ENCODE peak calls at places on chromosomes 11 and 22, in eight cellular contexts. One of them, this sample, is unnamed.

GRCh38 chr11:127789887-127790286 is 789.3 kb upstream of the KIRREL3 start:
- DNase-seq in body of pancreas: peak
- DNase-seq in activated CD8-positive, alpha-beta memory T cell treated with anti-CD3 and anti-CD28 coated beads, Interleukin-2, amount 50 U/mL, for 4 hours: no peak
- DNase-seq in cardiac fibroblast: no peak
- DNase-seq in NAMALWA: peak
- DNase-seq in fibroblast of pulmonary artery: no peak
- DNase-seq in stimulated activated CD8-positive, alpha-beta memory T cell treated with anti-CD3 and anti-CD28 coated beads, Interleukin-7, amount 100 ng/mL, for 24 hours: no peak
- DNase-seq in heart left ventricle: no peak
- DNase-seq in this sample: no peak

GRCh38 chr11:65932558-65932919 is 12.7 kb upstream of the TSGA10IP start:
- DNase-seq in activated CD8-positive, alpha-beta memory T cell treated with anti-CD3 and anti-CD28 coated beads, Interleukin-2, amount 50 U/mL, for 4 hours: no peak
- DNase-seq in NAMALWA: no peak
- DNase-seq in fibroblast of pulmonary artery: peak
- DNase-seq in cardiac fibroblast: peak
- DNase-seq in heart left ventricle: no peak
- DNase-seq in body of pancreas: no peak
- DNase-seq in stimulated activated CD8-positive, alpha-beta memory T cell treated with anti-CD3 and anti-CD28 coated beads, Interleukin-7, amount 100 ng/mL, for 24 hours: no peak
- DNase-seq in this sample: no peak

GRCh38 chr11:96263361-96263763 is 79.6 kb downstream of the MAML2 start:
- DNase-seq in NAMALWA: no peak
- DNase-seq in cardiac fibroblast: peak
- DNase-seq in stimulated activated CD8-positive, alpha-beta memory T cell treated with anti-CD3 and anti-CD28 coated beads, Interleukin-7, amount 100 ng/mL, for 24 hours: no peak
- DNase-seq in heart left ventricle: no peak
- DNase-seq in activated CD8-positive, alpha-beta memory T cell treated with anti-CD3 and anti-CD28 coated beads, Interleukin-2, amount 50 U/mL, for 4 hours: no peak
- DNase-seq in fibroblast of pulmonary artery: peak
- DNase-seq in body of pancreas: no peak
- DNase-seq in this sample: no peak

GRCh38 chr22:23801886-23802377 is 15.2 kb downstream of the SMARCB1 start:
- DNase-seq in activated CD8-positive, alpha-beta memory T cell treated with anti-CD3 and anti-CD28 coated beads, Interleukin-2, amount 50 U/mL, for 4 hours: no peak
- DNase-seq in heart left ventricle: no peak
- DNase-seq in stimulated activated CD8-positive, alpha-beta memory T cell treated with anti-CD3 and anti-CD28 coated beads, Interleukin-7, amount 100 ng/mL, for 24 hours: no peak
- DNase-seq in NAMALWA: no peak
- DNase-seq in fibroblast of pulmonary artery: no peak
- DNase-seq in cardiac fibroblast: no peak
- DNase-seq in body of pancreas: no peak
- DNase-seq in this sample: no peak

GRCh38 chr11:79439893-79440450 is 858 bp downstream of the TENM4 start:
- DNase-seq in stimulated activated CD8-positive, alpha-beta memory T cell treated with anti-CD3 and anti-CD28 coated beads, Interleukin-7, amount 100 ng/mL, for 24 hours: no peak
- DNase-seq in cardiac fibroblast: no peak
- DNase-seq in activated CD8-positive, alpha-beta memory T cell treated with anti-CD3 and anti-CD28 coated beads, Interleukin-2, amount 50 U/mL, for 4 hours: no peak
- DNase-seq in body of pancreas: no peak
- DNase-seq in fibroblast of pulmonary artery: no peak
- DNase-seq in heart left ventricle: peak
- DNase-seq in NAMALWA: no peak
- DNase-seq in this sample: no peak

GRCh38 chr11:7889985-7890384 is 41.1 kb downstream of the OR10A6 start:
- DNase-seq in activated CD8-positive, alpha-beta memory T cell treated with anti-CD3 and anti-CD28 coated beads, Interleukin-2, amount 50 U/mL, for 4 hours: no peak
- DNase-seq in cardiac fibroblast: no peak
- DNase-seq in stimulated activated CD8-positive, alpha-beta memory T cell treated with anti-CD3 and anti-CD28 coated beads, Interleukin-7, amount 100 ng/mL, for 24 hours: no peak
- DNase-seq in fibroblast of pulmonary artery: no peak
- DNase-seq in body of pancreas: no peak
- DNase-seq in heart left ventricle: no peak
- DNase-seq in NAMALWA: peak
- DNase-seq in this sample: no peak

GRCh38 chr22:49489821-49490220 is 337.9 kb downstream of the BRD1 start:
- DNase-seq in activated CD8-positive, alpha-beta memory T cell treated with anti-CD3 and anti-CD28 coated beads, Interleukin-2, amount 50 U/mL, for 4 hours: no peak
- DNase-seq in stimulated activated CD8-positive, alpha-beta memory T cell treated with anti-CD3 and anti-CD28 coated beads, Interleukin-7, amount 100 ng/mL, for 24 hours: no peak
- DNase-seq in heart left ventricle: no peak
- DNase-seq in NAMALWA: no peak
- DNase-seq in cardiac fibroblast: no peak
- DNase-seq in body of pancreas: no peak
- DNase-seq in fibroblast of pulmonary artery: no peak
- DNase-seq in this sample: no peak

GRCh38 chr11:581342-581741 is 5.1 kb downstream of the PHRF1 start:
- DNase-seq in stimulated activated CD8-positive, alpha-beta memory T cell treated with anti-CD3 and anti-CD28 coated beads, Interleukin-7, amount 100 ng/mL, for 24 hours: no peak
- DNase-seq in fibroblast of pulmonary artery: no peak
- DNase-seq in NAMALWA: no peak
- DNase-seq in body of pancreas: no peak
- DNase-seq in activated CD8-positive, alpha-beta memory T cell treated with anti-CD3 and anti-CD28 coated beads, Interleukin-2, amount 50 U/mL, for 4 hours: no peak
- DNase-seq in heart left ventricle: no peak
- DNase-seq in cardiac fibroblast: no peak
- DNase-seq in this sample: no peak

GRCh38 chr11:68040121-68040956 is 1.5 kb downstream of the TCIRG1 start:
- DNase-seq in cardiac fibroblast: peak
- DNase-seq in fibroblast of pulmonary artery: peak
- DNase-seq in NAMALWA: peak
- DNase-seq in stimulated activated CD8-positive, alpha-beta memory T cell treated with anti-CD3 and anti-CD28 coated beads, Interleukin-7, amount 100 ng/mL, for 24 hours: no peak
- DNase-seq in body of pancreas: peak
- DNase-seq in activated CD8-positive, alpha-beta memory T cell treated with anti-CD3 and anti-CD28 coated beads, Interleukin-2, amount 50 U/mL, for 4 hours: peak
- DNase-seq in heart left ventricle: peak
- DNase-seq in this sample: peak

GRCh38 chr22:36010913-36011312 is 17.7 kb downstream of the RBFOX2 start:
- DNase-seq in fibroblast of pulmonary artery: peak
- DNase-seq in activated CD8-positive, alpha-beta memory T cell treated with anti-CD3 and anti-CD28 coated beads, Interleukin-2, amount 50 U/mL, for 4 hours: no peak
- DNase-seq in heart left ventricle: no peak
- DNase-seq in body of pancreas: no peak
- DNase-seq in cardiac fibroblast: peak
- DNase-seq in stimulated activated CD8-positive, alpha-beta memory T cell treated with anti-CD3 and anti-CD28 coated beads, Interleukin-7, amount 100 ng/mL, for 24 hours: no peak
- DNase-seq in NAMALWA: no peak
- DNase-seq in this sample: no peak

GRCh38 chr11:2517016-2517385 is 72.2 kb downstream of the KCNQ1 start:
- DNase-seq in cardiac fibroblast: no peak
- DNase-seq in body of pancreas: peak
- DNase-seq in heart left ventricle: peak
- DNase-seq in fibroblast of pulmonary artery: no peak
- DNase-seq in activated CD8-positive, alpha-beta memory T cell treated with anti-CD3 and anti-CD28 coated beads, Interleukin-2, amount 50 U/mL, for 4 hours: peak
- DNase-seq in stimulated activated CD8-positive, alpha-beta memory T cell treated with anti-CD3 and anti-CD28 coated beads, Interleukin-7, amount 100 ng/mL, for 24 hours: no peak
- DNase-seq in NAMALWA: no peak
- DNase-seq in this sample: peak

GRCh38 chr22:41915035-41915782 is at the start of gene SHISA8:
- DNase-seq in fibroblast of pulmonary artery: peak
- DNase-seq in heart left ventricle: no peak
- DNase-seq in body of pancreas: peak
- DNase-seq in cardiac fibroblast: peak
- DNase-seq in activated CD8-positive, alpha-beta memory T cell treated with anti-CD3 and anti-CD28 coated beads, Interleukin-2, amount 50 U/mL, for 4 hours: peak
- DNase-seq in NAMALWA: no peak
- DNase-seq in stimulated activated CD8-positive, alpha-beta memory T cell treated with anti-CD3 and anti-CD28 coated beads, Interleukin-7, amount 100 ng/mL, for 24 hours: no peak
- DNase-seq in this sample: no peak

GRCh38 chr22:38132136-38132535 is 21.7 kb upstream of the BAIAP2L2 start:
- DNase-seq in heart left ventricle: no peak
- DNase-seq in body of pancreas: no peak
- DNase-seq in stimulated activated CD8-positive, alpha-beta memory T cell treated with anti-CD3 and anti-CD28 coated beads, Interleukin-7, amount 100 ng/mL, for 24 hours: no peak
- DNase-seq in NAMALWA: no peak
- DNase-seq in cardiac fibroblast: no peak
- DNase-seq in fibroblast of pulmonary artery: no peak
- DNase-seq in activated CD8-positive, alpha-beta memory T cell treated with anti-CD3 and anti-CD28 coated beads, Interleukin-2, amount 50 U/mL, for 4 hours: no peak
- DNase-seq in this sample: no peak

GRCh38 chr11:2944953-2945756 is 15.9 kb upstream of the PHLDA2 start:
- DNase-seq in body of pancreas: peak
- DNase-seq in heart left ventricle: peak
- DNase-seq in NAMALWA: no peak
- DNase-seq in fibroblast of pulmonary artery: peak
- DNase-seq in stimulated activated CD8-positive, alpha-beta memory T cell treated with anti-CD3 and anti-CD28 coated beads, Interleukin-7, amount 100 ng/mL, for 24 hours: no peak
- DNase-seq in cardiac fibroblast: peak
- DNase-seq in activated CD8-positive, alpha-beta memory T cell treated with anti-CD3 and anti-CD28 coated beads, Interleukin-2, amount 50 U/mL, for 4 hours: no peak
- DNase-seq in this sample: peak

GRCh38 chr22:26535499-26535898 is 23.2 kb upstream of the TFIP11 start:
- DNase-seq in stimulated activated CD8-positive, alpha-beta memory T cell treated with anti-CD3 and anti-CD28 coated beads, Interleukin-7, amount 100 ng/mL, for 24 hours: no peak
- DNase-seq in activated CD8-positive, alpha-beta memory T cell treated with anti-CD3 and anti-CD28 coated beads, Interleukin-2, amount 50 U/mL, for 4 hours: no peak
- DNase-seq in body of pancreas: no peak
- DNase-seq in heart left ventricle: no peak
- DNase-seq in NAMALWA: peak
- DNase-seq in cardiac fibroblast: no peak
- DNase-seq in fibroblast of pulmonary artery: no peak
- DNase-seq in this sample: no peak

GRCh38 chr11:3637201-3637600 is 4.6 kb downstream of the ART5 start:
- DNase-seq in cardiac fibroblast: no peak
- DNase-seq in fibroblast of pulmonary artery: no peak
- DNase-seq in body of pancreas: no peak
- DNase-seq in NAMALWA: no peak
- DNase-seq in activated CD8-positive, alpha-beta memory T cell treated with anti-CD3 and anti-CD28 coated beads, Interleukin-2, amount 50 U/mL, for 4 hours: no peak
- DNase-seq in stimulated activated CD8-positive, alpha-beta memory T cell treated with anti-CD3 and anti-CD28 coated beads, Interleukin-7, amount 100 ng/mL, for 24 hours: no peak
- DNase-seq in heart left ventricle: no peak
- DNase-seq in this sample: no peak

GRCh38 chr11:71470956-71471355 is 18.0 kb downstream of the NADSYN1 start:
- DNase-seq in NAMALWA: no peak
- DNase-seq in stimulated activated CD8-positive, alpha-beta memory T cell treated with anti-CD3 and anti-CD28 coated beads, Interleukin-7, amount 100 ng/mL, for 24 hours: no peak
- DNase-seq in cardiac fibroblast: no peak
- DNase-seq in activated CD8-positive, alpha-beta memory T cell treated with anti-CD3 and anti-CD28 coated beads, Interleukin-2, amount 50 U/mL, for 4 hours: no peak
- DNase-seq in heart left ventricle: no peak
- DNase-seq in fibroblast of pulmonary artery: no peak
- DNase-seq in body of pancreas: no peak
- DNase-seq in this sample: no peak

GRCh38 chr11:79594839-79595238 is 154.0 kb upstream of the TENM4 start:
- DNase-seq in cardiac fibroblast: no peak
- DNase-seq in heart left ventricle: no peak
- DNase-seq in body of pancreas: no peak
- DNase-seq in fibroblast of pulmonary artery: no peak
- DNase-seq in stimulated activated CD8-positive, alpha-beta memory T cell treated with anti-CD3 and anti-CD28 coated beads, Interleukin-7, amount 100 ng/mL, for 24 hours: no peak
- DNase-seq in activated CD8-positive, alpha-beta memory T cell treated with anti-CD3 and anti-CD28 coated beads, Interleukin-2, amount 50 U/mL, for 4 hours: no peak
- DNase-seq in NAMALWA: no peak
- DNase-seq in this sample: no peak

GRCh38 chr11:19790831-19791552 is 78.4 kb downstream of the NAV2 start:
- DNase-seq in heart left ventricle: no peak
- DNase-seq in activated CD8-positive, alpha-beta memory T cell treated with anti-CD3 and anti-CD28 coated beads, Interleukin-2, amount 50 U/mL, for 4 hours: no peak
- DNase-seq in body of pancreas: peak
- DNase-seq in cardiac fibroblast: no peak
- DNase-seq in stimulated activated CD8-positive, alpha-beta memory T cell treated with anti-CD3 and anti-CD28 coated beads, Interleukin-7, amount 100 ng/mL, for 24 hours: no peak
- DNase-seq in NAMALWA: peak
- DNase-seq in fibroblast of pulmonary artery: no peak
- DNase-seq in this sample: no peak

GRCh38 chr11:71256080-71256479 is 3.7 kb upstream of the SHANK2 start:
- DNase-seq in NAMALWA: no peak
- DNase-seq in cardiac fibroblast: no peak
- DNase-seq in heart left ventricle: no peak
- DNase-seq in fibroblast of pulmonary artery: no peak
- DNase-seq in body of pancreas: no peak
- DNase-seq in stimulated activated CD8-positive, alpha-beta memory T cell treated with anti-CD3 and anti-CD28 coated beads, Interleukin-7, amount 100 ng/mL, for 24 hours: no peak
- DNase-seq in activated CD8-positive, alpha-beta memory T cell treated with anti-CD3 and anti-CD28 coated beads, Interleukin-2, amount 50 U/mL, for 4 hours: no peak
- DNase-seq in this sample: no peak

GRCh38 chr11:64360403-64360980 is 1.5 kb downstream of the RPS6KA4 start:
- DNase-seq in fibroblast of pulmonary artery: no peak
- DNase-seq in heart left ventricle: no peak
- DNase-seq in stimulated activated CD8-positive, alpha-beta memory T cell treated with anti-CD3 and anti-CD28 coated beads, Interleukin-7, amount 100 ng/mL, for 24 hours: no peak
- DNase-seq in body of pancreas: no peak
- DNase-seq in NAMALWA: no peak
- DNase-seq in cardiac fibroblast: no peak
- DNase-seq in activated CD8-positive, alpha-beta memory T cell treated with anti-CD3 and anti-CD28 coated beads, Interleukin-2, amount 50 U/mL, for 4 hours: no peak
- DNase-seq in this sample: no peak

GRCh38 chr11:3218483-3219280 is at the start of gene MRGPRG:
- DNase-seq in stimulated activated CD8-positive, alpha-beta memory T cell treated with anti-CD3 and anti-CD28 coated beads, Interleukin-7, amount 100 ng/mL, for 24 hours: no peak
- DNase-seq in cardiac fibroblast: no peak
- DNase-seq in activated CD8-positive, alpha-beta memory T cell treated with anti-CD3 and anti-CD28 coated beads, Interleukin-2, amount 50 U/mL, for 4 hours: peak
- DNase-seq in heart left ventricle: no peak
- DNase-seq in body of pancreas: peak
- DNase-seq in fibroblast of pulmonary artery: no peak
- DNase-seq in NAMALWA: no peak
- DNase-seq in this sample: peak

GRCh38 chr11:45108070-45109064 is 38.1 kb upstream of the PRDM11 start:
- DNase-seq in activated CD8-positive, alpha-beta memory T cell treated with anti-CD3 and anti-CD28 coated beads, Interleukin-2, amount 50 U/mL, for 4 hours: no peak
- DNase-seq in NAMALWA: no peak
- DNase-seq in stimulated activated CD8-positive, alpha-beta memory T cell treated with anti-CD3 and anti-CD28 coated beads, Interleukin-7, amount 100 ng/mL, for 24 hours: no peak
- DNase-seq in body of pancreas: no peak
- DNase-seq in cardiac fibroblast: no peak
- DNase-seq in fibroblast of pulmonary artery: no peak
- DNase-seq in heart left ventricle: no peak
- DNase-seq in this sample: no peak

GRCh38 chr11:45150943-45151342 is 4.5 kb downstream of the PRDM11 start:
- DNase-seq in activated CD8-positive, alpha-beta memory T cell treated with anti-CD3 and anti-CD28 coated beads, Interleukin-2, amount 50 U/mL, for 4 hours: no peak
- DNase-seq in cardiac fibroblast: no peak
- DNase-seq in body of pancreas: no peak
- DNase-seq in fibroblast of pulmonary artery: no peak
- DNase-seq in NAMALWA: no peak
- DNase-seq in stimulated activated CD8-positive, alpha-beta memory T cell treated with anti-CD3 and anti-CD28 coated beads, Interleukin-7, amount 100 ng/mL, for 24 hours: no peak
- DNase-seq in heart left ventricle: peak
- DNase-seq in this sample: no peak

GRCh38 chr11:134480129-134480652 is 68.1 kb upstream of the B3GAT1 start:
- DNase-seq in fibroblast of pulmonary artery: no peak
- DNase-seq in heart left ventricle: no peak
- DNase-seq in body of pancreas: no peak
- DNase-seq in cardiac fibroblast: no peak
- DNase-seq in NAMALWA: no peak
- DNase-seq in stimulated activated CD8-positive, alpha-beta memory T cell treated with anti-CD3 and anti-CD28 coated beads, Interleukin-7, amount 100 ng/mL, for 24 hours: no peak
- DNase-seq in activated CD8-positive, alpha-beta memory T cell treated with anti-CD3 and anti-CD28 coated beads, Interleukin-2, amount 50 U/mL, for 4 hours: no peak
- DNase-seq in this sample: no peak

GRCh38 chr22:29477919-29478318 is 2.1 kb upstream of the NEFH start:
- DNase-seq in body of pancreas: no peak
- DNase-seq in activated CD8-positive, alpha-beta memory T cell treated with anti-CD3 and anti-CD28 coated beads, Interleukin-2, amount 50 U/mL, for 4 hours: no peak
- DNase-seq in heart left ventricle: no peak
- DNase-seq in fibroblast of pulmonary artery: no peak
- DNase-seq in stimulated activated CD8-positive, alpha-beta memory T cell treated with anti-CD3 and anti-CD28 coated beads, Interleukin-7, amount 100 ng/mL, for 24 hours: no peak
- DNase-seq in cardiac fibroblast: no peak
- DNase-seq in NAMALWA: no peak
- DNase-seq in this sample: no peak

GRCh38 chr22:19823638-19824196 is 31.0 kb downstream of the GNB1L start:
- DNase-seq in heart left ventricle: no peak
- DNase-seq in body of pancreas: no peak
- DNase-seq in fibroblast of pulmonary artery: no peak
- DNase-seq in NAMALWA: no peak
- DNase-seq in stimulated activated CD8-positive, alpha-beta memory T cell treated with anti-CD3 and anti-CD28 coated beads, Interleukin-7, amount 100 ng/mL, for 24 hours: no peak
- DNase-seq in activated CD8-positive, alpha-beta memory T cell treated with anti-CD3 and anti-CD28 coated beads, Interleukin-2, amount 50 U/mL, for 4 hours: peak
- DNase-seq in cardiac fibroblast: no peak
- DNase-seq in this sample: peak

GRCh38 chr11:97269527-97269926 is 879.7 kb downstream of the JRKL start:
- DNase-seq in body of pancreas: no peak
- DNase-seq in heart left ventricle: no peak
- DNase-seq in fibroblast of pulmonary artery: peak
- DNase-seq in stimulated activated CD8-positive, alpha-beta memory T cell treated with anti-CD3 and anti-CD28 coated beads, Interleukin-7, amount 100 ng/mL, for 24 hours: no peak
- DNase-seq in NAMALWA: peak
- DNase-seq in cardiac fibroblast: peak
- DNase-seq in activated CD8-positive, alpha-beta memory T cell treated with anti-CD3 and anti-CD28 coated beads, Interleukin-2, amount 50 U/mL, for 4 hours: no peak
- DNase-seq in this sample: no peak

GRCh38 chr22:26045051-26045450 is 124.2 kb upstream of the SEZ6L start:
- DNase-seq in activated CD8-positive, alpha-beta memory T cell treated with anti-CD3 and anti-CD28 coated beads, Interleukin-2, amount 50 U/mL, for 4 hours: no peak
- DNase-seq in cardiac fibroblast: no peak
- DNase-seq in heart left ventricle: no peak
- DNase-seq in NAMALWA: no peak
- DNase-seq in body of pancreas: peak
- DNase-seq in stimulated activated CD8-positive, alpha-beta memory T cell treated with anti-CD3 and anti-CD28 coated beads, Interleukin-7, amount 100 ng/mL, for 24 hours: no peak
- DNase-seq in fibroblast of pulmonary artery: no peak
- DNase-seq in this sample: no peak

GRCh38 chr22:17860220-17860965 is 86.1 kb upstream of the BID start:
- DNase-seq in activated CD8-positive, alpha-beta memory T cell treated with anti-CD3 and anti-CD28 coated beads, Interleukin-2, amount 50 U/mL, for 4 hours: no peak
- DNase-seq in stimulated activated CD8-positive, alpha-beta memory T cell treated with anti-CD3 and anti-CD28 coated beads, Interleukin-7, amount 100 ng/mL, for 24 hours: no peak
- DNase-seq in cardiac fibroblast: no peak
- DNase-seq in body of pancreas: no peak
- DNase-seq in fibroblast of pulmonary artery: no peak
- DNase-seq in NAMALWA: no peak
- DNase-seq in heart left ventricle: no peak
- DNase-seq in this sample: peak

GRCh38 chr11:119405986-119406385 is 17.0 kb downstream of the THY1 start:
- DNase-seq in stimulated activated CD8-positive, alpha-beta memory T cell treated with anti-CD3 and anti-CD28 coated beads, Interleukin-7, amount 100 ng/mL, for 24 hours: no peak
- DNase-seq in activated CD8-positive, alpha-beta memory T cell treated with anti-CD3 and anti-CD28 coated beads, Interleukin-2, amount 50 U/mL, for 4 hours: no peak
- DNase-seq in fibroblast of pulmonary artery: no peak
- DNase-seq in NAMALWA: no peak
- DNase-seq in cardiac fibroblast: no peak
- DNase-seq in heart left ventricle: no peak
- DNase-seq in body of pancreas: no peak
- DNase-seq in this sample: no peak

GRCh38 chr22:29270475-29271271 is 2.6 kb downstream of the EWSR1 start:
- DNase-seq in cardiac fibroblast: peak
- DNase-seq in stimulated activated CD8-positive, alpha-beta memory T cell treated with anti-CD3 and anti-CD28 coated beads, Interleukin-7, amount 100 ng/mL, for 24 hours: no peak
- DNase-seq in heart left ventricle: no peak
- DNase-seq in activated CD8-positive, alpha-beta memory T cell treated with anti-CD3 and anti-CD28 coated beads, Interleukin-2, amount 50 U/mL, for 4 hours: no peak
- DNase-seq in NAMALWA: peak
- DNase-seq in fibroblast of pulmonary artery: peak
- DNase-seq in body of pancreas: no peak
- DNase-seq in this sample: no peak

GRCh38 chr11:73346186-73346935 is 29.8 kb upstream of the RELT start:
- DNase-seq in heart left ventricle: no peak
- DNase-seq in stimulated activated CD8-positive, alpha-beta memory T cell treated with anti-CD3 and anti-CD28 coated beads, Interleukin-7, amount 100 ng/mL, for 24 hours: no peak
- DNase-seq in body of pancreas: no peak
- DNase-seq in cardiac fibroblast: no peak
- DNase-seq in activated CD8-positive, alpha-beta memory T cell treated with anti-CD3 and anti-CD28 coated beads, Interleukin-2, amount 50 U/mL, for 4 hours: no peak
- DNase-seq in NAMALWA: no peak
- DNase-seq in fibroblast of pulmonary artery: no peak
- DNase-seq in this sample: no peak